ENCODE peak calls at places on chromosome 1, in seven cellular contexts. R, B, C, T, Y, G and X are unnamed samples.

GRCh38 chr1:61224609-61225008 is 142.2 kb downstream of the NFIA start:
- DNase-seq in B (no peak), C (no peak), R (no peak), Y (no peak), T (no peak), G (no peak), X (no peak)

GRCh38 chr1:89095737-89096136 is 30.2 kb downstream of the GBP2 start:
- DNase-seq in R (no peak), Y (no peak), G (no peak), C (no peak), B (no peak), T (no peak), X (no peak)

GRCh38 chr1:185232874-185233273 is 75.9 kb downstream of the SWT1 start:
- DNase-seq in Y (no peak), T (no peak), B (no peak), C (no peak), R (no peak), G (no peak), X (no peak)

GRCh38 chr1:26538480-26539412 is 9.2 kb downstream of the RPS6KA1 start:
- DNase-seq in T (peak; percentile 31), C (no peak), G (peak; percentile 60), B (no peak), R (no peak), Y (peak; percentile 19), X (no peak)

GRCh38 chr1:228463559-228464455 is 23.4 kb upstream of the RNF187 start:
- DNase-seq in T (peak; percentile 79), B (no peak), G (peak; percentile 53), C (no peak), R (no peak), Y (peak; percentile 35), X (no peak)

GRCh38 chr1:246860401-246860800 is 71.3 kb downstream of the AHCTF1 start:
- DNase-seq in R (no peak), C (no peak), Y (no peak), T (no peak), B (no peak), G (no peak), X (no peak)

GRCh38 chr1:185245466-185245865 is 71.6 kb downstream of the IVNS1ABP start:
- DNase-seq in C (no peak), B (no peak), T (no peak), G (no peak), Y (peak; percentile 25), R (no peak), X (no peak)

GRCh38 chr1:186330758-186331157 is 44.3 kb downstream of the TPR start:
- DNase-seq in Y (no peak), G (no peak), T (no peak), C (no peak), R (no peak), B (no peak), X (no peak)

GRCh38 chr1:41418868-41419583 is 57.8 kb downstream of the FOXO6 start:
- DNase-seq in B (peak; percentile 34), T (no peak), Y (peak; percentile 89), G (no peak), C (peak; percentile 79), R (no peak), X (peak; percentile 36)